ENCODE peak calls at places on chromosomes 2 and 18, in five cellular contexts. D, U, H, Z and A are unnamed samples.

GRCh38 chr2:68225119-68225632 is 27.2 kb downstream of the PPP3R1 start:
- DNase-seq in D (peak; percentile 41), U (no peak), H (peak; percentile 13), Z (no peak), A (no peak)

GRCh38 chr2:40341198-40341597 is 110.7 kb downstream of the SLC8A1 start:
- DNase-seq in D (no peak), U (peak; percentile 40), H (peak; percentile 59), Z (no peak), A (no peak)

GRCh38 chr2:240170354-240170735 is 29.9 kb upstream of the OTOS start:
- DNase-seq in D (no peak), U (peak; percentile 20), H (peak; percentile 25), Z (no peak), A (no peak)

GRCh38 chr2:72973566-72974435 is 56.5 kb downstream of the EMX1 start:
- DNase-seq in D (peak; percentile 47), U (peak; percentile 70), H (peak; percentile 58), Z (peak; percentile 19), A (no peak)

GRCh38 chr2:239597216-239597615 is 196.4 kb upstream of the HDAC4 start:
- DNase-seq in D (no peak), U (no peak), H (no peak), Z (no peak), A (no peak)

GRCh38 chr2:166375205-166375735 is 474 bp downstream of the SCN9A start:
- DNase-seq in D (no peak), U (peak; percentile 55), H (peak; percentile 30), Z (no peak), A (no peak)

GRCh38 chr2:39494784-39495251 is 57.7 kb upstream of the MAP4K3 start:
- DNase-seq in D (peak; percentile 26), U (peak; percentile 85), H (peak; percentile 98), Z (no peak), A (no peak)

GRCh38 chr2:216214768-216215167 is 105.6 kb downstream of the XRCC5 start:
- DNase-seq in D (no peak), U (no peak), H (no peak), Z (no peak), A (no peak)

GRCh38 chr2:218285604-218286003 is 6.7 kb downstream of the TMBIM1 start:
- DNase-seq in D (peak; percentile 85), U (peak; percentile 61), H (peak; percentile 48), Z (no peak), A (no peak)

GRCh38 chr2:24971300-24971549 is 530 bp downstream of the DNAJC27 start:
- DNase-seq in D (no peak), U (no peak), H (no peak), Z (no peak), A (no peak)

DNA sequence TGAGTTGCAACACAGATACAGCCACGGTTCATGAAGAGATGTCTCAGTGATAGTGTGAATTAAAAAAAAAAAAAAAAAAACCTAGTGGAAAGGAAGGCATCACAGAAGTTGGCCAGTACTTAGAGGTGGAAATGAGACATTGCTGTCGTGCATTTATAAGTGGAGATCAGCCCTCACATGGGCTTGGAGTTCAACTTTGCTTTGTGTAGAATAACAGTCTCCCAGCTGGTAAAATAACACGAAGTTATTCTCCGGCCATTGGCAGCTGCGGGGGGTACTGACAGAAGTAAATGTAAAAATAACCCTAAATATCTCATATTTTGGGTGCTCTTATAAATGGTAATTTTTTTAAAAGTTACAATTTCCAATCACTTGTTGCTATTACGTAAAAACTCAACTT is 98.8 kb upstream of the TMEM18 start:
- DNase-seq in D (no peak), U (no peak), H (no peak), Z (no peak), A (no peak)
- H3K9me3 ChIP-seq in D (no peaks in the 10 kb centered on the region), U (no peaks in the 10 kb centered on the region), H (peaks cover 37% of the 10 kb centered on the region), Z (no peaks in the 10 kb centered on the region), A (no peaks in the 10 kb centered on the region)

DNA sequence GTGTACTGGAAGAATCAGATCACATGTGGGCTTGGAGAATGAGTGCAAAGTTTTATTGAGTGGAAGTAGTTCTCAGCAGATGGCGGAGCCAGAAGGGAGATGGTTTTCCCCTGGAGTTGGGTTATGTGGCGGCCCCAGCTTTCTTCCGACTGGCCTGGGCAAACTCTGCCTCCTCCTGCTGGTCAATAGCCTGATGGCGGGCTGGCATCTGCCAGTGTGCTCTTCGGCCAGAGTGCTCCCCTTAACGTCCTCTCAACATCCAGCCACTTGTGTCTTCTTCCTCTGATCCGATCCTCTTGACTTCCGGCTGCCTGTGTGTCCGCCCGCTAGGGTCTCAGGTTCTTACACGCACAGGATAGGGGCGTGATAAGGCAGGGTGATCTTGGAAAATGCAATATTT is 741.3 kb downstream of the RNF144A start:
- DNase-seq in D (no peak), U (no peak), H (no peak), Z (no peak), A (no peak)
- H3K9me3 ChIP-seq in D (peaks cover 3% of the 10 kb centered on the region), U (peaks cover 4% of the 10 kb centered on the region), H (peaks cover 2% of the 10 kb centered on the region), Z (no peaks in the 10 kb centered on the region), A (no peaks in the 10 kb centered on the region)

GRCh38 chr2:31693882-31694281 is 113.1 kb upstream of the SRD5A2 start:
- DNase-seq in D (no peak), U (no peak), H (no peak), Z (no peak), A (no peak)

GRCh38 chr2:31694444-31694843 is 113.7 kb upstream of the SRD5A2 start:
- DNase-seq in D (no peak), U (peak; percentile 20), H (peak; percentile 8), Z (no peak), A (no peak)

GRCh38 chr2:31696068-31696467 is 115.3 kb upstream of the SRD5A2 start:
- DNase-seq in D (no peak), U (no peak), H (no peak), Z (no peak), A (no peak)
- H3K9me3 ChIP-seq in D (peaks cover 74% of the 10 kb centered on the region), U (peaks cover 66% of the 10 kb centered on the region), H (peaks cover 16% of the 10 kb centered on the region), Z (peaks cover 41% of the 10 kb centered on the region), A (peaks cover 22% of the 10 kb centered on the region)

DNA sequence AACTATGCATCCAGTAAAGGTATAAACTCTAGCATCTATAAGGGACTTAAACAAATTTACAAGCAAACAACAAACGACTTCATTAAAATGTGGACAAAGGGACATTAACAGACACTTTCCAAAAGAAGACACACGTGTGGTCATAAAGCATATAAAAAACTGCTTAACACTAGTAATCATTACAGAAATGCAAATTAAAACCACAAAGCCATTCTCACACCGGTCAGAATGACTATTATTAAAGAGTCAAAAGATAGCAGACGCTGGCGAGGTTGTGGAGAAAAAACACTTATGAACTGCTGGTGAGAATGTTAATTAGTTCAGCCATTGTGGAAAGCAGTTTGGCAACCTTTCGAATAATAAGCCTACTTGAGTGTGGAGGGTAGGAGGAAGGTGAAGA is 217.0 kb upstream of the DLGAP1 start:
- DNase-seq in D (no peak), U (no peak), H (no peak), Z (no peak), A (no peak)
- H3K9me3 ChIP-seq in D (peaks cover 41% of the 10 kb centered on the region), U (peaks cover 40% of the 10 kb centered on the region), H (peaks cover 7% of the 10 kb centered on the region), Z (no peaks in the 10 kb centered on the region), A (no peaks in the 10 kb centered on the region)

GRCh38 chr2:2734308-2734707 is 403.2 kb upstream of the MYT1L start:
- DNase-seq in D (no peak), U (no peak), H (no peak), Z (no peak), A (no peak)
- H3K9me3 ChIP-seq in D (no peaks in the 10 kb centered on the region), U (no peaks in the 10 kb centered on the region), H (peaks cover 44% of the 10 kb centered on the region), Z (no peaks in the 10 kb centered on the region), A (no peaks in the 10 kb centered on the region)